ENCODE peak calls at places on chromosomes 3 and 15, in five cellular contexts. W is heart left ventricle, A is body of pancreas, X is aorta, F is foreskin keratinocyte. L is an unnamed sample. For H3K27me3, the result is how much of the 10 kb centered on the place peaks cover.

GRCh38 chr3:94234177-94234788 is 171.4 kb downstream of the NSUN3 start:
- DNase-seq in W (no peak), F (peak), A (peak), X (no peak), L (peak)

GRCh38 chr3:171236586-171237120 is 210.1 kb upstream of the SLC2A2 start:
- DNase-seq in X (no peak), W (no peak), A (no peak), F (no peak), L (peak)

GRCh38 chr3:126554560-126555525 is 3.9 kb downstream of the C3orf22 start:
- DNase-seq in A (no peak), W (peak), X (peak), F (no peak), L (peak)

GRCh38 chr15:31352911-31353811 is 26.5 kb downstream of the KLF13 start:
- DNase-seq in X (no peak), A (peak), F (no peak), W (peak), L (peak)

GRCh38 chr3:165642761-165643432 is 194.3 kb downstream of the BCHE start:
- DNase-seq in F (peak), W (no peak), X (no peak), A (peak), L (peak)

GRCh38 chr3:184240384-184241140 is 8.2 kb downstream of the ALG3 start:
- DNase-seq in F (no peak), X (no peak), W (no peak), A (no peak), L (no peak)

GRCh38 chr3:149251186-149251585 is 29.6 kb upstream of the CP start:
- DNase-seq in W (no peak), A (no peak), X (no peak), F (peak), L (no peak)

GRCh38 chr15:75647370-75648155 is at the start of gene SNX33:
- DNase-seq in X (peak), F (peak), A (peak), W (peak), L (peak)

GRCh38 chr15:41780266-41780665 is 6.0 kb downstream of the MAPKBP1 start:
- DNase-seq in A (no peak), W (no peak), F (no peak), X (no peak), L (no peak)

GRCh38 chr15:48493763-48494225 is 151.7 kb downstream of the FBN1 start:
- DNase-seq in A (no peak), W (no peak), F (no peak), X (no peak), L (no peak)

GRCh38 chr3:16486201-16486600 is 27.3 kb downstream of the RFTN1 start:
- DNase-seq in A (no peak), W (no peak), F (no peak), X (no peak), L (no peak)

GRCh38 chr3:38575279-38575843 is 74.1 kb downstream of the SCN5A start:
- DNase-seq in W (no peak), X (no peak), A (no peak), F (no peak), L (no peak)

GRCh38 chr3:64900916-64901903 is 213.4 kb upstream of the ADAMTS9 start:
- DNase-seq in X (no peak), F (no peak), A (no peak), W (peak), L (no peak)

GRCh38 chr3:56748663-56749231 is 53.0 kb downstream of the ARHGEF3 start:
- DNase-seq in F (no peak), A (peak), W (no peak), X (no peak), L (no peak)

GRCh38 chr3:72299321-72299802 is 514.4 kb upstream of the PROK2 start:
- DNase-seq in W (no peak), X (no peak), F (peak), A (no peak), L (peak)

GRCh38 chr3:43309372-43310305 is 23.3 kb downstream of the SNRK start:
- DNase-seq in F (no peak), X (no peak), A (no peak), W (no peak), L (no peak)

GRCh38 chr3:65508743-65509422 is 529.8 kb downstream of the MAGI1 start:
- DNase-seq in A (no peak), X (no peak), W (no peak), F (no peak), L (no peak)

GRCh38 chr15:42111924-42112323 is 17.6 kb upstream of the PLA2G4D start:
- DNase-seq in X (no peak), W (no peak), A (no peak), F (no peak), L (no peak)

GRCh38 chr3:113626513-113627371 is 69.7 kb downstream of the USF3 start:
- DNase-seq in X (peak), A (peak), W (peak), F (peak), L (peak)

GRCh38 chr3:73614385-73614784 is 10.4 kb downstream of the PDZRN3 start:
- DNase-seq in A (peak), F (no peak), X (no peak), W (peak), L (no peak)

GRCh38 chr3:11213810-11214450 is 58.3 kb upstream of the ATG7 start:
- DNase-seq in A (no peak), W (no peak), X (peak), F (no peak), L (no peak)

GRCh38 chr15:101558217-101558941 is 68.9 kb upstream of the PCSK6 start:
- DNase-seq in W (no peak), A (no peak), X (no peak), F (peak), L (no peak)

GRCh38 chr3:161108840-161109239 is 3.7 kb upstream of the B3GALNT1 start:
- DNase-seq in X (no peak), F (peak), A (no peak), W (no peak), L (no peak)

GRCh38 chr15:87362531-87362930 is 894.0 kb downstream of the NTRK3 start:
- DNase-seq in X (no peak), W (no peak), F (peak), A (no peak), L (no peak)

GRCh38 chr3:157066335-157067071 is 93.4 kb downstream of the CCNL1 start:
- DNase-seq in F (no peak), A (no peak), X (no peak), W (no peak), L (no peak)

GRCh38 chr3:129425213-129425612 is 3.2 kb downstream of the EFCAB12 start:
- DNase-seq in A (no peak), X (no peak), F (no peak), W (no peak), L (no peak)

GRCh38 chr15:88454867-88455810 is 12.0 kb downstream of the MRPL46 start:
- DNase-seq in A (peak), X (no peak), W (peak), F (peak), L (peak)

GRCh38 chr15:58477228-58477627 is 45.4 kb downstream of the LIPC start:
- DNase-seq in A (no peak), W (no peak), F (no peak), X (no peak), L (no peak)

GRCh38 chr3:107861422-107861821 is 229.4 kb downstream of the CD47 start:
- DNase-seq in X (no peak), F (no peak), W (no peak), A (no peak), L (no peak)

GRCh38 chr3:79263423-79263822 is 504.4 kb downstream of the ROBO1 start:
- DNase-seq in A (no peak), F (no peak), X (no peak), W (no peak), L (no peak)
- H3K27me3 ChIP-seq in A (under half), F (under half), X (under half), W (under half), L (under half)

GRCh38 chr15:66148187-66148586 is 105.4 kb downstream of the MEGF11 start:
- DNase-seq in X (no peak), A (no peak), W (no peak), F (no peak), L (no peak)
- H3K27me3 ChIP-seq in X (under half), A (under half), W (under half), F (half or more), L (under half)

GRCh38 chr3:119297169-119297568 is 3.0 kb downstream of the ARHGAP31 start:
- DNase-seq in X (peak), W (no peak), A (no peak), F (no peak), L (no peak)

GRCh38 chr3:119298565-119298941 is 4.4 kb downstream of the ARHGAP31 start:
- DNase-seq in W (no peak), A (no peak), F (no peak), X (no peak), L (no peak)

GRCh38 chr3:119295816-119296484 is 1.8 kb downstream of the ARHGAP31 start:
- DNase-seq in A (no peak), W (no peak), F (no peak), X (no peak), L (no peak)

GRCh38 chr3:119294889-119295769 is 946 bp downstream of the ARHGAP31 start:
- DNase-seq in W (peak), F (peak), A (peak), X (no peak), L (peak)

GRCh38 chr3:119296723-119297122 is 2.5 kb downstream of the ARHGAP31 start:
- DNase-seq in X (no peak), F (no peak), W (no peak), A (no peak), L (no peak)
- H3K27me3 ChIP-seq in X (under half), F (under half), W (under half), A (under half), L (under half)

DNA sequence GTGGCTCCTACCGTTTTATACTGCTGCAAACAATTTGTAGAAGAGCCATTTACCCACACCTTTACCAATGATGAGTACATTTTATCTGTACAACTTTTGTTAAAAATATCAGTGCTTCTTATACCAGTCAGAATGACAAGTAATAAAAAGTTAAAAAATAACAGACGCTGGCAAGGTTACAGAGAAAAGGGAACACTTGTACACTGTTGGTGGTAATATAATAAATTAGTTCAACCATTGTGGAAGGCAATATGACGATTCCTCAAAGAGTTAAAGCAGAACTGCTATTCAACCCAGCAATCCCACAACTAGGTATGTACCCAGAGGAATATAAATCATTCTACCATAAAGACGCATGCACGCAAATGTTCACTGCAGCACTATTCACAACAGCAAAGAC is 51.9 kb downstream of the ARRDC4 start:
- DNase-seq in X (no peak), A (no peak), F (no peak), W (no peak), L (no peak)
- H3K27me3 ChIP-seq in X (under half), A (under half), F (under half), W (under half), L (under half)

GRCh38 chr15:69893086-69893485 is 204.6 kb downstream of the TLE3 start:
- DNase-seq in F (no peak), A (no peak), W (no peak), X (no peak), L (no peak)

GRCh38 chr15:69896606-69897005 is 201.1 kb downstream of the TLE3 start:
- DNase-seq in W (no peak), A (no peak), F (no peak), X (no peak), L (no peak)

GRCh38 chr15:69895202-69895601 is 202.5 kb downstream of the TLE3 start:
- DNase-seq in F (no peak), W (no peak), X (no peak), A (no peak), L (no peak)

GRCh38 chr15:69892351-69892750 is 205.4 kb downstream of the TLE3 start:
- DNase-seq in A (no peak), F (no peak), X (no peak), W (no peak), L (no peak)

GRCh38 chr15:69893863-69894262 is 203.9 kb downstream of the TLE3 start:
- DNase-seq in W (peak), A (no peak), X (no peak), F (peak), L (peak)
- H3K27me3 ChIP-seq in W (under half), A (under half), X (under half), F (half or more), L (under half)

DNA sequence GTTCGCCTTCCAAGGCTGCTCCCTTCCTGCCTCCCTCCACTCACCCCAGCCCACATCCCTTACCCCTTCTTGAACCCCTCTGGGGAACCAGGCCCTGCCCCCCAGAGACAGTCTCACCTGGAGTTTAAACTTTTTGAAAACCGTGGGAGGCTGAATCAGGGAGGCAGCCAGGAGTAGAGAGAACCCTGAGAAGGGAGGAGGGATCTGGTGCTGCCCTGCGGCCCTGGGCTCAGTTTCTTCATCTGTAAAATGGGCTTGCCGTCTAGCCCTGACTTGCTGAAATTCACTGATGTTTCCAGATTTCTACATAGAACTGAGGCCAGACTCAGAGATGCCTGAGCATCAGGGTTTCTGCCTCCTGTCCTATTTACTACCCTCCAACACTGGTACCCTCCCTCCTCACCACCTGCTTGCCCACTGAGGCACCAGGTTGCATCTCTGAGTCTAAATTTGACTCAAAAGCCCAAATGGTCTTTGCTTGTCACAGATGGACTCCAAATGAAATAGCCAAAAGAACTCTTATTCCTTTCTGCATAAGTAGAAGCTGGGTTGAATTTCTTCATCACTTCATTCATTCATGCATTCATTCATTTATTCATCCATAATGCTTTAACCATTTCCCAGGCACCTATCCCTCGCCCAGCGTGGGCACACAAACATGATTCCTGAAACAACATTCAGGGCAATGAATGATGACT is 11.9 kb upstream of the STRA6 start:
- DNase-seq in X (no peak), A (no peak), F (no peak), W (no peak), L (no peak)
- H3K27me3 ChIP-seq in X (under half), A (under half), F (under half), W (under half), L (under half)